ENCODE peak calls at places on chromosomes 7 and 10, in ten cellular contexts. C is CD8-positive, alpha-beta memory T cell; U is stimulated activated CD8-positive, alpha-beta memory T cell treated with anti-CD3 and anti-CD28 coated beads, Interleukin-7, amount 100 ng/mL, for 1 hour; D is cerebellar cortex; I is naive thymus-derived CD8-positive, alpha-beta T cell; W is kidney glomerular epithelial cell; K is memory B cell; S is LoVo; J is iPS-NIHi11; N is GM23338. Q is an unnamed sample.

GRCh38 chr7:149147730-149148653 is 739 bp downstream of the ZNF398 start:
- DNase-seq in C (peak), U (peak), D (peak), I (peak), W (peak), K (peak), S (peak), J (peak), N (peak), Q (peak)

GRCh38 chr7:106747804-106748203 is 86.8 kb upstream of the CCDC71L start:
- DNase-seq in C (no peak), U (no peak), D (no peak), I (no peak), W (no peak), K (no peak), S (no peak), J (no peak), N (no peak), Q (no peak)

GRCh38 chr7:105512415-105512814 is 9.7 kb downstream of the PUS7 start:
- DNase-seq in C (no peak), U (no peak), D (no peak), I (no peak), W (no peak), K (no peak), S (no peak), J (no peak), N (no peak), Q (no peak)

GRCh38 chr10:9670911-9671310 is 1346.8 kb upstream of the CELF2 start:
- DNase-seq in C (no peak), U (no peak), D (no peak), I (no peak), W (peak), K (no peak), S (no peak), J (no peak), N (peak), Q (no peak)

GRCh38 chr7:4642468-4643203 is 39.5 kb upstream of the FOXK1 start:
- DNase-seq in C (no peak), U (no peak), D (peak), I (peak), W (no peak), K (no peak), S (peak), J (no peak), N (no peak), Q (no peak)

GRCh38 chr7:140051822-140052221 is 10.9 kb downstream of the PARP12 start:
- DNase-seq in C (no peak), U (no peak), D (no peak), I (no peak), W (no peak), K (no peak), S (no peak), J (no peak), N (no peak), Q (no peak)

GRCh38 chr7:142739927-142740492 is 9.3 kb upstream of the PRSS1 start:
- DNase-seq in C (no peak), U (no peak), D (no peak), I (no peak), W (no peak), K (peak), S (no peak), J (no peak), N (peak), Q (peak)

GRCh38 chr10:27433976-27434375 is 70.1 kb upstream of the RAB18 start:
- DNase-seq in C (no peak), U (no peak), D (no peak), I (no peak), W (no peak), K (no peak), S (no peak), J (no peak), N (no peak), Q (no peak)

GRCh38 chr7:28708458-28708951 is 249.6 kb downstream of the TRIL start:
- DNase-seq in C (no peak), U (no peak), D (no peak), I (no peak), W (peak), K (no peak), S (no peak), J (peak), N (peak), Q (no peak)

GRCh38 chr7:2711895-2712675 is 24.1 kb downstream of the AMZ1 start:
- DNase-seq in C (no peak), U (no peak), D (no peak), I (no peak), W (no peak), K (no peak), S (no peak), J (no peak), N (no peak), Q (no peak)

GRCh38 chr7:128874140-128875031 is 11.7 kb downstream of the ATP6V1F start:
- DNase-seq in C (no peak), U (no peak), D (no peak), I (no peak), W (no peak), K (no peak), S (no peak), J (no peak), N (no peak), Q (no peak)

GRCh38 chr7:79361214-79361613 is 92.3 kb downstream of the MAGI2 start:
- DNase-seq in C (no peak), U (no peak), D (no peak), I (no peak), W (no peak), K (no peak), S (no peak), J (peak), N (peak), Q (no peak)

GRCh38 chr7:159064816-159065130 is 79.9 kb downstream of the VIPR2 start:
- DNase-seq in C (no peak), U (no peak), D (no peak), I (no peak), W (no peak), K (no peak), S (no peak), J (no peak), N (no peak), Q (no peak)

GRCh38 chr7:150927157-150927953 is 50.8 kb downstream of the KCNH2 start:
- DNase-seq in C (no peak), U (no peak), D (no peak), I (no peak), W (no peak), K (no peak), S (no peak), J (no peak), N (peak), Q (no peak)

GRCh38 chr7:141648276-141649114 is 53.5 kb downstream of the DENND11 start:
- DNase-seq in C (no peak), U (no peak), D (no peak), I (no peak), W (peak), K (no peak), S (no peak), J (no peak), N (no peak), Q (no peak)

GRCh38 chr10:102117391-102118159 is 2.6 kb downstream of the LDB1 start:
- DNase-seq in C (peak), U (no peak), D (peak), I (peak), W (peak), K (peak), S (no peak), J (peak), N (peak), Q (peak)

GRCh38 chr7:20381406-20382034 is 50.8 kb downstream of the ITGB8 start:
- DNase-seq in C (no peak), U (no peak), D (no peak), I (no peak), W (no peak), K (no peak), S (no peak), J (no peak), N (no peak), Q (no peak)

GRCh38 chr10:84540617-84541288 is 212.4 kb downstream of the CCSER2 start:
- DNase-seq in C (peak), U (peak), D (peak), I (peak), W (peak), K (peak), S (peak), J (peak), N (peak), Q (peak)

GRCh38 chr7:154302380-154302779 is 250.2 kb downstream of the DPP6 start:
- DNase-seq in C (no peak), U (no peak), D (peak), I (no peak), W (no peak), K (no peak), S (no peak), J (no peak), N (no peak), Q (no peak)

GRCh38 chr7:25989140-25989705 is 162.8 kb upstream of the NFE2L3 start:
- DNase-seq in C (no peak), U (no peak), D (no peak), I (no peak), W (no peak), K (no peak), S (no peak), J (no peak), N (no peak), Q (no peak)

GRCh38 chr10:133361773-133362441 is 4.1 kb upstream of the FUOM start:
- DNase-seq in C (no peak), U (no peak), D (no peak), I (no peak), W (no peak), K (no peak), S (no peak), J (no peak), N (no peak), Q (no peak)

GRCh38 chr10:18607979-18608378 is 43.4 kb downstream of the NSUN6 start:
- DNase-seq in C (no peak), U (no peak), D (no peak), I (no peak), W (no peak), K (no peak), S (no peak), J (no peak), N (no peak), Q (no peak)

GRCh38 chr7:149764481-149765398 is 8.6 kb downstream of the ZNF467 start:
- DNase-seq in C (no peak), U (no peak), D (peak), I (no peak), W (no peak), K (no peak), S (no peak), J (peak), N (peak), Q (no peak)

GRCh38 chr7:47521816-47522561 is 59.9 kb downstream of the TNS3 start:
- DNase-seq in C (no peak), U (no peak), D (no peak), I (no peak), W (no peak), K (no peak), S (no peak), J (no peak), N (no peak), Q (no peak)

GRCh38 chr10:24008164-24009066 is 200.5 kb upstream of the KIAA1217 start:
- DNase-seq in C (no peak), U (no peak), D (no peak), I (no peak), W (peak), K (no peak), S (peak), J (peak), N (peak), Q (no peak)

GRCh38 chr10:118725784-118726507 is 28.8 kb downstream of the CACUL1 start:
- DNase-seq in C (no peak), U (no peak), D (no peak), I (no peak), W (no peak), K (no peak), S (no peak), J (no peak), N (no peak), Q (no peak)

GRCh38 chr10:97333601-97334369 is 744 bp downstream of the FRAT2 start:
- DNase-seq in C (peak), U (no peak), D (no peak), I (peak), W (no peak), K (no peak), S (no peak), J (peak), N (peak), Q (peak)

GRCh38 chr10:91590904-91591791 is 41.7 kb downstream of the PPP1R3C start:
- DNase-seq in C (no peak), U (no peak), D (peak), I (no peak), W (peak), K (no peak), S (peak), J (no peak), N (no peak), Q (no peak)

GRCh38 chr7:135670179-135670578 is 7.9 kb downstream of the STMP1 start:
- DNase-seq in C (no peak), U (no peak), D (no peak), I (no peak), W (no peak), K (no peak), S (no peak), J (no peak), N (no peak), Q (no peak)

GRCh38 chr10:46325021-46325420 is 38.2 kb downstream of the ANTXRL start:
- DNase-seq in C (peak), U (no peak), D (no peak), I (no peak), W (no peak), K (no peak), S (no peak), J (no peak), N (peak), Q (no peak)

GRCh38 chr10:101580486-101581399 is 7.3 kb downstream of the POLL start:
- DNase-seq in C (no peak), U (no peak), D (no peak), I (no peak), W (no peak), K (no peak), S (no peak), J (no peak), N (no peak), Q (no peak)

GRCh38 chr10:124522903-124523260 is 61.3 kb downstream of the LHPP start:
- DNase-seq in C (no peak), U (no peak), D (no peak), I (no peak), W (no peak), K (no peak), S (no peak), J (no peak), N (no peak), Q (no peak)

GRCh38 chr7:30206466-30206865 is 71.7 kb downstream of the MTURN start:
- DNase-seq in C (no peak), U (no peak), D (peak), I (no peak), W (peak), K (no peak), S (peak), J (peak), N (peak), Q (no peak)

GRCh38 chr7:284762-285722 is 4.9 kb upstream of the FOXL3 start:
- DNase-seq in C (no peak), U (no peak), D (no peak), I (no peak), W (no peak), K (no peak), S (peak), J (peak), N (no peak), Q (no peak)

GRCh38 chr7:44116789-44117666 is 6.3 kb downstream of the POLD2 start:
- DNase-seq in C (no peak), U (no peak), D (no peak), I (no peak), W (no peak), K (no peak), S (no peak), J (no peak), N (no peak), Q (no peak)

GRCh38 chr7:42494199-42494710 is 257.2 kb upstream of the GLI3 start:
- DNase-seq in C (no peak), U (no peak), D (no peak), I (no peak), W (no peak), K (no peak), S (no peak), J (no peak), N (no peak), Q (no peak)

GRCh38 chr7:45699726-45700390 is 125.7 kb downstream of the ADCY1 start:
- DNase-seq in C (no peak), U (no peak), D (no peak), I (no peak), W (no peak), K (no peak), S (no peak), J (no peak), N (no peak), Q (no peak)

Q was measured in T-helper 1 cell.